ENCODE peak calls at places on chromosomes 12 and 14, in seven cellular contexts. U is kidney epithelial cell, H is upper lobe of left lung, I is fibroblast of the aortic adventitia, Z is HFF-Myc, K is lower lobe of right lung, P is psoas muscle. B is an unnamed sample.

GRCh38 chr12:50086148-50086547 is 1.0 kb downstream of the SMARCD1 start:
- DNase-seq in P (no peak), I (no peak), K (no peak), Z (no peak), H (no peak), U (no peak), B (no peak)

GRCh38 chr12:67651380-67651695 is 2.8 kb downstream of the DYRK2 start:
- DNase-seq in U (no peak), K (no peak), I (peak), P (no peak), H (no peak), Z (no peak), B (peak)

GRCh38 chr14:55909879-55910278 is 208.3 kb upstream of the PELI2 start:
- DNase-seq in Z (no peak), I (no peak), P (no peak), U (no peak), H (no peak), K (no peak), B (no peak)

GRCh38 chr14:89429206-89430091 is 12.4 kb upstream of the FOXN3 start:
- DNase-seq in K (no peak), H (no peak), U (peak), Z (no peak), P (no peak), I (no peak), B (peak)

GRCh38 chr12:14373202-14373601 is 7.7 kb downstream of the ATF7IP start:
- DNase-seq in I (peak), Z (peak), U (no peak), K (no peak), P (no peak), H (no peak), B (peak)

GRCh38 chr12:54628186-54628846 is 6.4 kb downstream of the LACRT start:
- DNase-seq in H (no peak), I (no peak), P (no peak), Z (no peak), K (no peak), U (no peak), B (no peak)

GRCh38 chr14:90645842-90646443 is 170.3 kb downstream of the TTC7B start:
- DNase-seq in P (no peak), H (no peak), I (peak), U (peak), K (no peak), Z (no peak), B (peak)

GRCh38 chr14:90454041-90455000 is 57.5 kb downstream of the CALM1 start:
- DNase-seq in I (peak), K (peak), H (peak), Z (peak), U (peak), P (peak), B (peak)

GRCh38 chr12:75981773-75982564 is 49.6 kb downstream of the PHLDA1 start:
- DNase-seq in P (no peak), K (no peak), H (no peak), Z (no peak), U (no peak), I (no peak), B (peak)
- H3K4me3 ChIP-seq in P (no peak), K (no peak), H (no peak), Z (no peak), U (no peak), I (no peak), B (no peak)

GRCh38 chr12:11628353-11628752 is 21.1 kb upstream of the ETV6 start:
- DNase-seq in I (no peak), Z (no peak), P (no peak), H (no peak), U (no peak), K (no peak), B (no peak)

GRCh38 chr12:11621797-11622423 is 27.6 kb upstream of the ETV6 start:
- DNase-seq in H (no peak), Z (no peak), P (no peak), I (no peak), K (no peak), U (no peak), B (peak)

GRCh38 chr12:11623382-11623781 is 26.1 kb upstream of the ETV6 start:
- DNase-seq in P (no peak), I (no peak), H (no peak), K (no peak), Z (no peak), U (no peak), B (no peak)

GRCh38 chr12:11624126-11624525 is 25.3 kb upstream of the ETV6 start:
- DNase-seq in U (no peak), Z (no peak), I (no peak), K (no peak), P (no peak), H (no peak), B (no peak)

GRCh38 chr12:11622774-11623375 is 26.6 kb upstream of the ETV6 start:
- DNase-seq in K (no peak), H (no peak), P (no peak), I (no peak), U (no peak), Z (no peak), B (no peak)
- TF ChIP-seq CTCF in K (no peak), H (no peak), P (no peak), I (no peak), U (peak), Z (no peak), B (peak)

DNA sequence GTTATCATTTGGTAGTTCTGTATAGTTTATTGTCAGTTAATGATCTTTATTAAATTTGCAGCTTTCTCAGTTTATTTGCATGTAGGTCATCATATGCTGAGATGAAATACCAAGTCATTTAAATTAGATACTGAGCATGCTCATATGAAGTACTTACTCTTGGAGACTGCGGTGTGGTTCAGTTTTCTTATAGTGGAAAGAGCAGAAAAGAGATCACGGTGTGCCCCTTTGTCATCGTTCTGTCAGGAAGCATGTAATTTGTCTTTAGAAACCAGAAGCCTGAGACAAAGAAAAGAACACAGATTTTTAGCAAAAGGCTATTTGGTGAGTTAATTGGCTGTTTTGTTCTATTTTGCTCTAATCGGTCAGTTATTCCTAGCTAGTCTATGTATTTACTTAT is 75.6 kb downstream of the PLEKHA5 start:
- DNase-seq in U (no peak), I (no peak), K (no peak), P (no peak), H (no peak), Z (no peak), B (no peak)
- H3K4me3 ChIP-seq in U (no peak), I (peak), K (no peak), P (peak), H (no peak), Z (no peak), B (no peak)

GRCh38 chr14:35877276-35877675 is 51.1 kb downstream of the BRMS1L start:
- DNase-seq in I (no peak), K (no peak), P (no peak), H (no peak), Z (no peak), U (no peak), B (peak)

GRCh38 chr14:35878272-35879140 is 52.4 kb downstream of the BRMS1L start:
- DNase-seq in P (no peak), Z (peak), I (peak), K (no peak), U (peak), H (no peak), B (peak)

GRCh38 chr14:35879141-35879648 is 53.1 kb downstream of the BRMS1L start:
- DNase-seq in Z (no peak), I (peak), K (no peak), P (no peak), U (no peak), H (no peak), B (peak)

GRCh38 chr14:35881280-35881679 is 55.1 kb downstream of the BRMS1L start:
- DNase-seq in P (no peak), H (no peak), I (no peak), Z (no peak), K (no peak), U (no peak), B (no peak)

DNA sequence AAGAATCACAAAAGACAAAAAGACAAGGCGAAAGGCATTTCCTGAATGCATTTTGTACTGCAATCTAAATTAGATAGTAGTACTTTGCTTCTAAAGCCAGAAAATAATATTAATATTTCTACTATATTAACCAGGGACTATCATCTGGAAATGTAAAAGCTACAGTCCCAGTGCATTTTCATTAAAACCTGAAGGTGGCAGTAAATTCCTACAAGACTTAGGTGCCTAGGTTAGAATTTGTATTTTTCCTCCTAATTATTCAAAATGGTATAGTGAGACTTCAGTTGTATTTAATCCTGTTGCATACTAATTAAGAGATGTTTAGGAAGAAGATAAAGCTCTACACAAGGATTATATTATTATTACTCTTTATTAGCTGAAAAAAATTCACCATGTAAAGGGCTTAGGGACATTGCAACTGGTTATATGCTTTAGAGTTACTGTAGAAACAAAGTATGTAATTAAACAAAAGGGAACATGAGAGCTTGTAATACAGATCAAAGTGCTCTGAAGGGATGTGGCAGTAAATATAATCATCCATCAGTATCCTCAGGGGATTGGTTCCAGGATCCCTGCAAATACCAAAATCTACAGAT is 53.6 kb downstream of the BRMS1L start:
- DNase-seq in U (no peak), P (no peak), H (no peak), I (peak), K (no peak), Z (no peak), B (peak)
- TF ChIP-seq CTCF in U (peak), P (peak), H (no peak), I (peak), K (peak), Z (peak), B (peak)

DNA sequence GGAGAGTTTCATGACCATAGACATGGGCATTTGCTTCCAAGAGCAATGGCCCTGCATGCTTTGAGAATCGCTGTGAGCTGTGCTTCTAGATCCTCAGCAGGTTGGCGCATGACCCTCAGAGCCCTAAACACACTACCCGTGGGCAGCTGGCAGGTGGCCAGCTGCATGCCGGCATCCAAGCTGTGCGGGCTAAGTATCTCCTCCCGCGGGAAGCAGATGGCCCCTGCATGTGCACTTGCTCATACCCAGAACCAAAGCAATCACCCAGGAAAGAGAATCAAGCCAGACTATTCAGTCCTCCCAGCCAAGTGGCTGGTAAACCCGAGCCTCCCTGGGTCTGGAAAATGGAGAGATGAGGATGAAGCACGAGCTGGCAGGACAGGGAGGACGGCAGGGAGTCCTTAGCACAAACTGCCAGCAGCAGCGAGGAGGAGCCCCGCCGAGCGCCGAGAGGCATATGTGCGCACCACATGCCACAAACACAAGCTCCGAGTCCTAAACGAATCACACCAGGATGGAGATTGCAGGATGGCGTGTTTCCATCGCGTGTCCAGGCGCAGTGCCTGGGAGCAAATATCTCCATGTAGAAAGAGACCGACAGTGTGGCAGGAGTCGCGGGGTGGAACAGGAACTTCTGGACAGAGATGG is 139.7 kb downstream of the RIMBP2 start:
- DNase-seq in U (no peak), P (no peak), I (no peak), H (no peak), Z (no peak), K (no peak), B (no peak)
- H3K4me3 ChIP-seq in U (no peak), P (no peak), I (no peak), H (no peak), Z (no peak), K (no peak), B (no peak)

DNA sequence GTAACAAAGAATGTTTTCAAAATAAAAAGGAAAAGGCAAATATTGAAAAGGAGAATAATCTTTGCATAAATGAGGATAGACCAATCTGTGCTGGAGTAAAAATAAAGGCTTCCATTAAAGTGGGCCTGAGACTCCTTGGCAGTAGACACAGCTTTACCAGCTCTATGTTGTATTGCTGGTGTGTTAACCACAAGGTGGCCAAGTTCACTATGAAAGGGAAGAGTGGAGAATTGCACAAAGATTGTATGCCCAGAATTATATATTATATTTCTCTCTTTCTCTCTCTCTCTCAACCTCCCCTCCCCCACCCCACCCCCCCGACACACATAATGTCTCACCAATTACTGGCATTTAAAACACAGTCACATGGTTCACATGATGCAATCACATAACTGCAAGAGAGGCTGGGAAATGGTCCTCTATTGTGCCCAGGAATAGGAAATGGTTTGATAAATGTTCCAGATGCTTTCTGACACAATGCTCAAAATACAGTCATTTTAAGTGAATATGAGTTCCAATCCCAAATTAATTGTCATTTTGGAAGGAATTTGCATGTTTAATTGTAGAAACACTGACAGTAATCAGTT is 222.6 kb upstream of the SYT1 start:
- DNase-seq in U (no peak), I (peak), K (no peak), H (no peak), Z (no peak), P (no peak), B (peak)
- TF ChIP-seq CTCF in U (no peak), I (peak), K (no peak), H (no peak), Z (no peak), P (no peak), B (no peak)

GRCh38 chr12:104692335-104693218 is 235.8 kb downstream of the CHST11 start:
- DNase-seq in P (no peak), U (no peak), I (no peak), K (no peak), Z (no peak), H (no peak), B (no peak)
- H3K4me3 ChIP-seq in P (no peak), U (no peak), I (no peak), K (no peak), Z (no peak), H (no peak), B (no peak)

GRCh38 chr14:61753631-61754030 is 8.6 kb upstream of the SNAPC1 start:
- DNase-seq in H (no peak), P (no peak), I (no peak), K (no peak), Z (no peak), U (no peak), B (peak)
- TF ChIP-seq CTCF in H (no peak), P (no peak), I (peak), K (no peak), Z (no peak), U (no peak), B (peak)